ENCODE peak calls at places on chromosome 16, in seven cellular contexts. One of them, this sample, is unnamed.

GRCh38 chr16:74224828-74225227 is 71.8 kb upstream of the PSMD7 start:
- DNase-seq in SK-N-SH: no peak
- DNase-seq in A549: no peak
- DNase-seq in GM12878: no peak
- DNase-seq in HepG2: no peak
- DNase-seq in GM23338: no peak
- DNase-seq in HL-60: no peak
- DNase-seq in this sample: no peak

GRCh38 chr16:89004209-89004831 is 27.3 kb upstream of the CBFA2T3 start:
- DNase-seq in SK-N-SH: peak; percentile 86
- DNase-seq in A549: no peak
- DNase-seq in GM12878: no peak
- DNase-seq in HepG2: no peak
- DNase-seq in GM23338: no peak
- DNase-seq in HL-60: no peak
- DNase-seq in this sample: no peak

GRCh38 chr16:75483222-75483621 is 12.0 kb downstream of the CHST6 start:
- DNase-seq in SK-N-SH: no peak
- DNase-seq in A549: no peak
- DNase-seq in GM12878: no peak
- DNase-seq in HepG2: no peak
- DNase-seq in GM23338: no peak
- DNase-seq in HL-60: no peak
- DNase-seq in this sample: peak; percentile 97

GRCh38 chr16:10878644-10879498 is 1.9 kb downstream of the CIITA start:
- DNase-seq in SK-N-SH: peak; percentile 70
- DNase-seq in A549: no peak
- DNase-seq in GM12878: no peak
- DNase-seq in HepG2: no peak
- DNase-seq in GM23338: peak; percentile 63
- DNase-seq in HL-60: no peak
- DNase-seq in this sample: no peak

GRCh38 chr16:85583491-85584181 is 29.5 kb upstream of the GSE1 start:
- DNase-seq in SK-N-SH: peak; percentile 69
- DNase-seq in A549: no peak
- DNase-seq in GM12878: no peak
- DNase-seq in HepG2: no peak
- DNase-seq in GM23338: no peak
- DNase-seq in HL-60: no peak
- DNase-seq in this sample: no peak

GRCh38 chr16:61934591-61934990 is 101.6 kb downstream of the CDH8 start:
- DNase-seq in SK-N-SH: no peak
- DNase-seq in A549: no peak
- DNase-seq in GM12878: no peak
- DNase-seq in HepG2: no peak
- DNase-seq in GM23338: no peak
- DNase-seq in HL-60: no peak
- DNase-seq in this sample: no peak

GRCh38 chr16:31188450-31189411 is 8.8 kb downstream of the FUS start:
- DNase-seq in SK-N-SH: no peak
- DNase-seq in A549: no peak
- DNase-seq in GM12878: no peak
- DNase-seq in HepG2: no peak
- DNase-seq in GM23338: no peak
- DNase-seq in HL-60: peak; percentile 32
- DNase-seq in this sample: no peak

GRCh38 chr16:60027351-60027750 is 1293.2 kb upstream of the GOT2 start:
- DNase-seq in SK-N-SH: no peak
- DNase-seq in A549: no peak
- DNase-seq in GM12878: no peak
- DNase-seq in HepG2: no peak
- DNase-seq in GM23338: no peak
- DNase-seq in HL-60: no peak
- DNase-seq in this sample: no peak

GRCh38 chr16:1877804-1878203 is 5.8 kb upstream of the MEIOB start:
- DNase-seq in SK-N-SH: no peak
- DNase-seq in A549: no peak
- DNase-seq in GM12878: no peak
- DNase-seq in HepG2: no peak
- DNase-seq in GM23338: no peak
- DNase-seq in HL-60: no peak
- DNase-seq in this sample: no peak

GRCh38 chr16:53094013-53094630 is 39.3 kb downstream of the CHD9 start:
- DNase-seq in SK-N-SH: no peak
- DNase-seq in A549: peak; percentile 74
- DNase-seq in GM12878: peak; percentile 45
- DNase-seq in HepG2: no peak
- DNase-seq in GM23338: no peak
- DNase-seq in HL-60: peak; percentile 49
- DNase-seq in this sample: no peak

GRCh38 chr16:58088116-58088515 is 41.1 kb downstream of the CFAP20 start:
- DNase-seq in SK-N-SH: no peak
- DNase-seq in A549: no peak
- DNase-seq in GM12878: no peak
- DNase-seq in HepG2: no peak
- DNase-seq in GM23338: no peak
- DNase-seq in HL-60: no peak
- DNase-seq in this sample: no peak

GRCh38 chr16:23124315-23124714 is 24.9 kb downstream of the USP31 start:
- DNase-seq in SK-N-SH: no peak
- DNase-seq in A549: peak; percentile 52
- DNase-seq in GM12878: no peak
- DNase-seq in HepG2: no peak
- DNase-seq in GM23338: no peak
- DNase-seq in HL-60: no peak
- DNase-seq in this sample: no peak

GRCh38 chr16:17237350-17237944 is 233.3 kb downstream of the XYLT1 start:
- DNase-seq in SK-N-SH: no peak
- DNase-seq in A549: no peak
- DNase-seq in GM12878: no peak
- DNase-seq in HepG2: no peak
- DNase-seq in GM23338: no peak
- DNase-seq in HL-60: no peak
- DNase-seq in this sample: no peak

GRCh38 chr16:15490123-15490711 is 55.8 kb downstream of the BMERB1 start:
- DNase-seq in SK-N-SH: no peak
- DNase-seq in A549: no peak
- DNase-seq in GM12878: no peak
- DNase-seq in HepG2: no peak
- DNase-seq in GM23338: no peak
- DNase-seq in HL-60: no peak
- DNase-seq in this sample: no peak

GRCh38 chr16:67431077-67431804 is at the start of gene HSD11B2:
- DNase-seq in SK-N-SH: peak; percentile 93
- DNase-seq in A549: peak; percentile 62
- DNase-seq in GM12878: no peak
- DNase-seq in HepG2: no peak
- DNase-seq in GM23338: peak; percentile 83
- DNase-seq in HL-60: no peak
- DNase-seq in this sample: peak; percentile 40

GRCh38 chr16:71367243-71367976 is 8.9 kb downstream of the CALB2 start:
- DNase-seq in SK-N-SH: peak; percentile 82
- DNase-seq in A549: peak; percentile 73
- DNase-seq in GM12878: peak; percentile 2
- DNase-seq in HepG2: peak; percentile 55
- DNase-seq in GM23338: peak; percentile 94
- DNase-seq in HL-60: peak; percentile 11
- DNase-seq in this sample: peak; percentile 60

GRCh38 chr16:88830250-88830649 is 18.5 kb upstream of the APRT start:
- DNase-seq in SK-N-SH: no peak
- DNase-seq in A549: no peak
- DNase-seq in GM12878: no peak
- DNase-seq in HepG2: no peak
- DNase-seq in GM23338: no peak
- DNase-seq in HL-60: no peak
- DNase-seq in this sample: no peak

GRCh38 chr16:58264961-58265479 is 29.8 kb downstream of the PRSS54 start:
- DNase-seq in SK-N-SH: peak; percentile 28
- DNase-seq in A549: peak; percentile 58
- DNase-seq in GM12878: no peak
- DNase-seq in HepG2: no peak
- DNase-seq in GM23338: no peak
- DNase-seq in HL-60: no peak
- DNase-seq in this sample: no peak

GRCh38 chr16:4388275-4389021 is 16.8 kb downstream of the VASN start:
- DNase-seq in SK-N-SH: no peak
- DNase-seq in A549: no peak
- DNase-seq in GM12878: no peak
- DNase-seq in HepG2: no peak
- DNase-seq in GM23338: peak; percentile 45
- DNase-seq in HL-60: no peak
- DNase-seq in this sample: no peak
- TF ChIP-seq REST in SK-N-SH: no peak
- TF ChIP-seq REST in A549: no peak
- TF ChIP-seq REST in GM12878: no peak
- TF ChIP-seq REST in HepG2: no peak
- TF ChIP-seq REST in GM23338: no peak
- TF ChIP-seq REST in HL-60: no peak
- TF ChIP-seq REST in this sample: no peak

GRCh38 chr16:80489173-80489572 is 51.6 kb upstream of the DYNLRB2 start:
- DNase-seq in SK-N-SH: no peak
- DNase-seq in A549: no peak
- DNase-seq in GM12878: no peak
- DNase-seq in HepG2: no peak
- DNase-seq in GM23338: no peak
- DNase-seq in HL-60: no peak
- DNase-seq in this sample: no peak
- TF ChIP-seq REST in SK-N-SH: no peak
- TF ChIP-seq REST in A549: no peak
- TF ChIP-seq REST in GM12878: no peak
- TF ChIP-seq REST in HepG2: no peak
- TF ChIP-seq REST in GM23338: no peak
- TF ChIP-seq REST in HL-60: no peak
- TF ChIP-seq REST in this sample: no peak

GRCh38 chr16:81826523-81826922 is 47.4 kb downstream of the PLCG2 start:
- DNase-seq in SK-N-SH: no peak
- DNase-seq in A549: no peak
- DNase-seq in GM12878: no peak
- DNase-seq in HepG2: no peak
- DNase-seq in GM23338: no peak
- DNase-seq in HL-60: no peak
- DNase-seq in this sample: no peak

GRCh38 chr16:81818514-81819304 is 39.6 kb downstream of the PLCG2 start:
- DNase-seq in SK-N-SH: no peak
- DNase-seq in A549: no peak
- DNase-seq in GM12878: no peak
- DNase-seq in HepG2: no peak
- DNase-seq in GM23338: no peak
- DNase-seq in HL-60: no peak
- DNase-seq in this sample: no peak

GRCh38 chr16:81823111-81823510 is 44.0 kb downstream of the PLCG2 start:
- DNase-seq in SK-N-SH: no peak
- DNase-seq in A549: no peak
- DNase-seq in GM12878: no peak
- DNase-seq in HepG2: no peak
- DNase-seq in GM23338: no peak
- DNase-seq in HL-60: no peak
- DNase-seq in this sample: no peak

GRCh38 chr16:81821422-81822128 is 42.5 kb downstream of the PLCG2 start:
- DNase-seq in SK-N-SH: no peak
- DNase-seq in A549: no peak
- DNase-seq in GM12878: peak; percentile 90
- DNase-seq in HepG2: no peak
- DNase-seq in GM23338: peak; percentile 42
- DNase-seq in HL-60: no peak
- DNase-seq in this sample: no peak

DNA sequence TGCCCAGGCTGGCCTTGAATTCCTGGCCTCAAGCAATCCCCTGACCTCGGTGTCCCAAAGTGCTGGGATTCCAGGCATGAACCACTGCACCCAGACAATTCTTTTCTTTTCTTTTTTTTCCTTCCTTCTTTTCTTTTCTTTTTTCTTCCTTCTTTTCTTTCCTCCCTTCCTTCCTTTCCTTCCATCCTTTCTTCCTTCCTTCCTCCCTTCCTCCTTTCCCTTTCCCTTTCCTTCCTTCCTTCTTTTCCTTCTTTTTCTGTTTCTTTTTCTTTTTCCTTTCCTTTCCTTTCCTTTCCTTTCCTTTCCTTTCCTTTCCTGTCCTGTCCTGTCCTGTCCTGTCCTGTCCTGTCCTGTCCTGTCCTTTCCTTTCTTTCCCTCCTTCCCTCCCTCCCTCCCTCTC is 44.6 kb downstream of the PLCG2 start:
- DNase-seq in SK-N-SH: no peak
- DNase-seq in A549: no peak
- DNase-seq in GM12878: no peak
- DNase-seq in HepG2: no peak
- DNase-seq in GM23338: no peak
- DNase-seq in HL-60: no peak
- DNase-seq in this sample: no peak
- TF ChIP-seq REST in SK-N-SH: no peak
- TF ChIP-seq REST in A549: no peak
- TF ChIP-seq REST in GM12878: no peak
- TF ChIP-seq REST in HepG2: no peak
- TF ChIP-seq REST in GM23338: no peak
- TF ChIP-seq REST in HL-60: no peak
- TF ChIP-seq REST in this sample: no peak

DNA sequence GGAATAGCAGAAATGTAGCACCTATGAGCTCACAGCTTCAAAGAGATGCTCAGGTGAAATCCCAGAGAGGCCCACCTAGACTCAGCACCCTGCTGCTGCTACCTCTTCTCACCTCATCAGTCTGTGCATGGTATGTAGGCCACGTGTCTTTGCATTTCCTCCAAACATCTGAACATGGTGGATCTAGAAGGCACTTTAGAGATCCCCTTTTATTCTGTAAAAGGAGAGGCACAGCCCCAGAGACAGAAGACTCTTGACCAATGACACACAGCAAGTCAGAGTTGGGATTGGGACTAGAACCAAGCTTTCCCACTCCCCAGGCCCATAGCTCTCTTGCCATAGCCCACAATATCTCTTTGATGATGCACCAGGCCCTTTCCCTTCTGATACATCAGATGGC is 19.4 kb upstream of the NKD1 start:
- DNase-seq in SK-N-SH: no peak
- DNase-seq in A549: no peak
- DNase-seq in GM12878: no peak
- DNase-seq in HepG2: no peak
- DNase-seq in GM23338: no peak
- DNase-seq in HL-60: no peak
- DNase-seq in this sample: no peak
- TF ChIP-seq REST in SK-N-SH: no peak
- TF ChIP-seq REST in A549: no peak
- TF ChIP-seq REST in GM12878: no peak
- TF ChIP-seq REST in HepG2: no peak
- TF ChIP-seq REST in GM23338: no peak
- TF ChIP-seq REST in HL-60: no peak
- TF ChIP-seq REST in this sample: no peak